ENCODE peak calls at places on chromosomes 5 and 9, in seven cellular contexts. I is activated CD4-positive, alpha-beta T cell treated with anti-CD3 and anti-CD28 coated beads for 48 hours; R is H1; Z is RWPE1; F is T-helper 2 cell; X is stimulated activated CD4-positive, alpha-beta T cell treated with anti-CD3 and anti-CD28 coated beads, Interleukin-1b, Interleukin-23, amount 100 ng/mL, for 24 hours; G is cardiac muscle cell. Y is an unnamed sample.

GRCh38 chr5:170491479-170491878 is 12.3 kb upstream of the KCNIP1 start:
- DNase-seq in I (no peak), R (no peak), Z (peak), F (no peak), X (no peak), G (no peak), Y (peak)

GRCh38 chr9:19320495-19320894 is 59.5 kb downstream of the RPS6 start:
- DNase-seq in I (no peak), R (no peak), Z (no peak), F (no peak), X (no peak), G (no peak), Y (peak)

GRCh38 chr5:124583469-124584350 is 162.7 kb downstream of the ZNF608 start:
- DNase-seq in I (peak), R (no peak), Z (peak), F (no peak), X (no peak), G (no peak), Y (peak)

GRCh38 chr5:150303660-150304411 is 1.1 kb upstream of the ARSI start:
- DNase-seq in I (no peak), R (no peak), Z (no peak), F (no peak), X (no peak), G (no peak), Y (peak)

GRCh38 chr9:76542360-76542759 is 83.4 kb downstream of the GCNT1 start:
- DNase-seq in I (no peak), R (no peak), Z (no peak), F (no peak), X (no peak), G (no peak), Y (no peak)

GRCh38 chr5:177309351-177310191 is 2.1 kb downstream of the MXD3 start:
- DNase-seq in I (peak), R (peak), Z (no peak), F (peak), X (peak), G (peak), Y (peak)

GRCh38 chr9:112218908-112219307 is 43.8 kb upstream of the SUSD1 start:
- DNase-seq in I (no peak), R (no peak), Z (no peak), F (no peak), X (no peak), G (no peak), Y (no peak)

GRCh38 chr5:40374853-40375252 is 304.9 kb upstream of the PTGER4 start:
- DNase-seq in I (no peak), R (no peak), Z (no peak), F (no peak), X (no peak), G (no peak), Y (peak)

GRCh38 chr9:96852676-96853075 is 1.6 kb downstream of the ZNF782 start:
- DNase-seq in I (no peak), R (no peak), Z (no peak), F (no peak), X (no peak), G (no peak), Y (no peak)

GRCh38 chr9:125634040-125634717 is 72.8 kb downstream of the MAPKAP1 start:
- DNase-seq in I (no peak), R (no peak), Z (peak), F (no peak), X (no peak), G (no peak), Y (peak)